ENCODE peak calls at places on chromosome 13, in ten cellular contexts. One of them, this sample, is unnamed.

GRCh38 chr13:59888408-59888807 is 275.3 kb downstream of the DIAPH3 start:
- DNase-seq in body of pancreas: no peak
- DNase-seq in left lung: no peak
- DNase-seq in heart right ventricle: no peak
- DNase-seq in pancreas: no peak
- DNase-seq in sigmoid colon: no peak
- DNase-seq in PC-9: no peak
- DNase-seq in tibial artery: no peak
- DNase-seq in upper lobe of left lung: no peak
- DNase-seq in kidney: no peak
- DNase-seq in this sample: no peak

GRCh38 chr13:26011996-26012688 is 39.7 kb downstream of the SHISA2 start:
- DNase-seq in body of pancreas: no peak
- DNase-seq in left lung: peak; percentile 47
- DNase-seq in heart right ventricle: no peak
- DNase-seq in pancreas: no peak
- DNase-seq in sigmoid colon: no peak
- DNase-seq in PC-9: no peak
- DNase-seq in tibial artery: no peak
- DNase-seq in upper lobe of left lung: peak; percentile 79
- DNase-seq in kidney: peak; percentile 86
- DNase-seq in this sample: no peak

GRCh38 chr13:75256922-75257321 is 225.0 kb downstream of the TBC1D4 start:
- DNase-seq in body of pancreas: no peak
- DNase-seq in left lung: no peak
- DNase-seq in heart right ventricle: no peak
- DNase-seq in pancreas: no peak
- DNase-seq in sigmoid colon: no peak
- DNase-seq in PC-9: peak; percentile 43
- DNase-seq in tibial artery: no peak
- DNase-seq in upper lobe of left lung: no peak
- DNase-seq in kidney: no peak
- DNase-seq in this sample: no peak

GRCh38 chr13:94813920-94814500 is 101.7 kb upstream of the SOX21 start:
- DNase-seq in body of pancreas: no peak
- DNase-seq in left lung: no peak
- DNase-seq in heart right ventricle: no peak
- DNase-seq in pancreas: no peak
- DNase-seq in sigmoid colon: no peak
- DNase-seq in PC-9: no peak
- DNase-seq in tibial artery: no peak
- DNase-seq in upper lobe of left lung: no peak
- DNase-seq in kidney: no peak
- DNase-seq in this sample: no peak

GRCh38 chr13:42094641-42095040 is 46.2 kb downstream of the DGKH start:
- DNase-seq in body of pancreas: no peak
- DNase-seq in left lung: no peak
- DNase-seq in heart right ventricle: no peak
- DNase-seq in pancreas: no peak
- DNase-seq in sigmoid colon: no peak
- DNase-seq in PC-9: no peak
- DNase-seq in tibial artery: no peak
- DNase-seq in upper lobe of left lung: no peak
- DNase-seq in kidney: no peak
- DNase-seq in this sample: no peak

GRCh38 chr13:40385858-40386180 is 280.6 kb downstream of the FOXO1 start:
- DNase-seq in body of pancreas: no peak
- DNase-seq in left lung: no peak
- DNase-seq in heart right ventricle: no peak
- DNase-seq in pancreas: no peak
- DNase-seq in sigmoid colon: no peak
- DNase-seq in PC-9: no peak
- DNase-seq in tibial artery: no peak
- DNase-seq in upper lobe of left lung: no peak
- DNase-seq in kidney: no peak
- DNase-seq in this sample: no peak

GRCh38 chr13:89695343-89696257 is 1651.9 kb upstream of the MIR17HG start:
- DNase-seq in body of pancreas: peak; percentile 31
- DNase-seq in left lung: no peak
- DNase-seq in heart right ventricle: peak; percentile 13
- DNase-seq in pancreas: no peak
- DNase-seq in sigmoid colon: no peak
- DNase-seq in PC-9: no peak
- DNase-seq in tibial artery: no peak
- DNase-seq in upper lobe of left lung: no peak
- DNase-seq in kidney: no peak
- DNase-seq in this sample: no peak

GRCh38 chr13:66896933-66897332 is 333.2 kb downstream of the PCDH9 start:
- DNase-seq in body of pancreas: no peak
- DNase-seq in left lung: no peak
- DNase-seq in heart right ventricle: no peak
- DNase-seq in pancreas: no peak
- DNase-seq in sigmoid colon: no peak
- DNase-seq in PC-9: no peak
- DNase-seq in tibial artery: no peak
- DNase-seq in upper lobe of left lung: no peak
- DNase-seq in kidney: no peak
- DNase-seq in this sample: no peak

GRCh38 chr13:50635504-50635903 is 208.0 kb downstream of the DLEU7 start:
- DNase-seq in body of pancreas: peak; percentile 13
- DNase-seq in left lung: peak; percentile 58
- DNase-seq in heart right ventricle: peak; percentile 39
- DNase-seq in pancreas: no peak
- DNase-seq in sigmoid colon: peak; percentile 69
- DNase-seq in PC-9: no peak
- DNase-seq in tibial artery: peak; percentile 65
- DNase-seq in upper lobe of left lung: no peak
- DNase-seq in kidney: no peak
- DNase-seq in this sample: no peak

GRCh38 chr13:50126378-50127016 is 111.3 kb downstream of the KCNRG start:
- DNase-seq in body of pancreas: no peak
- DNase-seq in left lung: no peak
- DNase-seq in heart right ventricle: no peak
- DNase-seq in pancreas: no peak
- DNase-seq in sigmoid colon: no peak
- DNase-seq in PC-9: peak; percentile 58
- DNase-seq in tibial artery: no peak
- DNase-seq in upper lobe of left lung: peak; percentile 47
- DNase-seq in kidney: peak; percentile 68
- DNase-seq in this sample: no peak

GRCh38 chr13:66102864-66103263 is 1127.3 kb downstream of the PCDH9 start:
- DNase-seq in body of pancreas: no peak
- DNase-seq in left lung: no peak
- DNase-seq in heart right ventricle: no peak
- DNase-seq in pancreas: no peak
- DNase-seq in sigmoid colon: no peak
- DNase-seq in PC-9: no peak
- DNase-seq in tibial artery: no peak
- DNase-seq in upper lobe of left lung: no peak
- DNase-seq in kidney: no peak
- DNase-seq in this sample: no peak

GRCh38 chr13:102309110-102309509 is 92.7 kb downstream of the FGF14 start:
- DNase-seq in body of pancreas: no peak
- DNase-seq in left lung: no peak
- DNase-seq in heart right ventricle: no peak
- DNase-seq in pancreas: no peak
- DNase-seq in sigmoid colon: no peak
- DNase-seq in PC-9: no peak
- DNase-seq in tibial artery: no peak
- DNase-seq in upper lobe of left lung: no peak
- DNase-seq in kidney: no peak
- DNase-seq in this sample: no peak

GRCh38 chr13:109301711-109302110 is 484.7 kb downstream of the IRS2 start:
- DNase-seq in body of pancreas: no peak
- DNase-seq in left lung: no peak
- DNase-seq in heart right ventricle: no peak
- DNase-seq in pancreas: no peak
- DNase-seq in sigmoid colon: no peak
- DNase-seq in PC-9: no peak
- DNase-seq in tibial artery: no peak
- DNase-seq in upper lobe of left lung: no peak
- DNase-seq in kidney: no peak
- DNase-seq in this sample: no peak
- TF ChIP-seq CTCF in body of pancreas: no peak
- TF ChIP-seq CTCF in left lung: no peak
- TF ChIP-seq CTCF in heart right ventricle: no peak
- TF ChIP-seq CTCF in pancreas: no peak
- TF ChIP-seq CTCF in sigmoid colon: no peak
- TF ChIP-seq CTCF in PC-9: no peak
- TF ChIP-seq CTCF in tibial artery: no peak
- TF ChIP-seq CTCF in upper lobe of left lung: no peak
- TF ChIP-seq CTCF in kidney: no peak
- TF ChIP-seq CTCF in this sample: no peak

GRCh38 chr13:18948012-18948663 is 233.5 kb downstream of the TUBA3C start:
- DNase-seq in body of pancreas: no peak
- DNase-seq in left lung: no peak
- DNase-seq in heart right ventricle: no peak
- DNase-seq in pancreas: no peak
- DNase-seq in sigmoid colon: no peak
- DNase-seq in PC-9: no peak
- DNase-seq in tibial artery: no peak
- DNase-seq in upper lobe of left lung: peak; percentile 26
- DNase-seq in kidney: no peak
- DNase-seq in this sample: no peak

GRCh38 chr13:18946738-18947137 is 234.9 kb downstream of the TUBA3C start:
- DNase-seq in body of pancreas: no peak
- DNase-seq in left lung: no peak
- DNase-seq in heart right ventricle: no peak
- DNase-seq in pancreas: no peak
- DNase-seq in sigmoid colon: no peak
- DNase-seq in PC-9: no peak
- DNase-seq in tibial artery: no peak
- DNase-seq in upper lobe of left lung: peak; percentile 38
- DNase-seq in kidney: peak; percentile 48
- DNase-seq in this sample: no peak

GRCh38 chr13:18948664-18949488 is 232.7 kb downstream of the TUBA3C start:
- DNase-seq in body of pancreas: no peak
- DNase-seq in left lung: no peak
- DNase-seq in heart right ventricle: no peak
- DNase-seq in pancreas: no peak
- DNase-seq in sigmoid colon: no peak
- DNase-seq in PC-9: no peak
- DNase-seq in tibial artery: no peak
- DNase-seq in upper lobe of left lung: peak; percentile 51
- DNase-seq in kidney: peak; percentile 49
- DNase-seq in this sample: no peak

GRCh38 chr13:18949489-18949761 is 232.2 kb downstream of the TUBA3C start:
- DNase-seq in body of pancreas: no peak
- DNase-seq in left lung: no peak
- DNase-seq in heart right ventricle: no peak
- DNase-seq in pancreas: peak; percentile 45
- DNase-seq in sigmoid colon: no peak
- DNase-seq in PC-9: no peak
- DNase-seq in tibial artery: no peak
- DNase-seq in upper lobe of left lung: no peak
- DNase-seq in kidney: no peak
- DNase-seq in this sample: no peak

DNA sequence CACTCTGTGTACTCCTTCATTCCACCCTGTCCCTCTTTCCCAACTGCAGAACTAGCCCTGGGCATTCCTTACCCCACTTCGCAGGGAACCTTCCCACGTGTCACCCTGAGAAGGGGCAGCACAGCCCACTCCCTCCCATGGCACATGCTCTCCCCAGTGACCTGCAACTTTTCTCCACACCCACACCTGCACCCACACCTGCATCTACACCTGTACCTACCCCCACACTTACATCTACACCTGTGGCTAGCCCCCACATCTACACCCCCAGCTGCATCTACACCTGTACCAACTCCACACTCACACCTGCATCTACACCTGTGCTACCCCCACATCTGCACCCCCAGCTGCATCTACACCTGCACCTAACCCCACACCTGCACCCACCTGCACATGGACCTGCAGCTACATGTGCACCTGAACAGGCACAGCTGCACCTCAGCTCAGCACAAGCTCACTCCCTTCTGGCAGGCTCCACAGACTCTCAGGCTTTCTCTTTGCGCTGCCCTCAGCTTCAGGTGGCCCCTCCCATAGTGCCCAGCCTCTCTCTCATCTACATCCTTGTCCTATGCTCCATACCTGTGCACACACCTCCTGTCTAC is 234.1 kb downstream of the TUBA3C start:
- DNase-seq in body of pancreas: no peak
- DNase-seq in left lung: no peak
- DNase-seq in heart right ventricle: no peak
- DNase-seq in pancreas: no peak
- DNase-seq in sigmoid colon: no peak
- DNase-seq in PC-9: no peak
- DNase-seq in tibial artery: no peak
- DNase-seq in upper lobe of left lung: no peak
- DNase-seq in kidney: no peak
- DNase-seq in this sample: no peak
- H3K4me3 ChIP-seq in body of pancreas: no peak overlapping the region
- H3K4me3 ChIP-seq in left lung: no peak overlapping the region
- H3K4me3 ChIP-seq in heart right ventricle: no peak overlapping the region
- H3K4me3 ChIP-seq in pancreas: no peak overlapping the region
- H3K4me3 ChIP-seq in sigmoid colon: no peak overlapping the region
- H3K4me3 ChIP-seq in PC-9: no peak overlapping the region
- H3K4me3 ChIP-seq in tibial artery: no peak overlapping the region
- H3K4me3 ChIP-seq in upper lobe of left lung: no peak overlapping the region
- H3K4me3 ChIP-seq in kidney: no peak overlapping the region
- H3K4me3 ChIP-seq in this sample: no peak overlapping the region

GRCh38 chr13:99383946-99384345 is 76.7 kb upstream of the GPR183 start:
- DNase-seq in body of pancreas: no peak
- DNase-seq in left lung: no peak
- DNase-seq in heart right ventricle: no peak
- DNase-seq in pancreas: no peak
- DNase-seq in sigmoid colon: no peak
- DNase-seq in PC-9: no peak
- DNase-seq in tibial artery: no peak
- DNase-seq in upper lobe of left lung: no peak
- DNase-seq in kidney: no peak
- DNase-seq in this sample: no peak
- H3K4me1 ChIP-seq in body of pancreas: no peaks in the 10 kb centered on the region
- H3K4me1 ChIP-seq in left lung: no peaks in the 10 kb centered on the region
- H3K4me1 ChIP-seq in heart right ventricle: no peaks in the 10 kb centered on the region
- H3K4me1 ChIP-seq in pancreas: no peaks in the 10 kb centered on the region
- H3K4me1 ChIP-seq in sigmoid colon: no peaks in the 10 kb centered on the region
- H3K4me1 ChIP-seq in PC-9: no peaks in the 10 kb centered on the region
- H3K4me1 ChIP-seq in tibial artery: no peaks in the 10 kb centered on the region
- H3K4me1 ChIP-seq in upper lobe of left lung: no peaks in the 10 kb centered on the region
- H3K4me1 ChIP-seq in kidney: peaks cover 2% of the 10 kb centered on the region
- H3K4me1 ChIP-seq in this sample: no peaks in the 10 kb centered on the region

DNA sequence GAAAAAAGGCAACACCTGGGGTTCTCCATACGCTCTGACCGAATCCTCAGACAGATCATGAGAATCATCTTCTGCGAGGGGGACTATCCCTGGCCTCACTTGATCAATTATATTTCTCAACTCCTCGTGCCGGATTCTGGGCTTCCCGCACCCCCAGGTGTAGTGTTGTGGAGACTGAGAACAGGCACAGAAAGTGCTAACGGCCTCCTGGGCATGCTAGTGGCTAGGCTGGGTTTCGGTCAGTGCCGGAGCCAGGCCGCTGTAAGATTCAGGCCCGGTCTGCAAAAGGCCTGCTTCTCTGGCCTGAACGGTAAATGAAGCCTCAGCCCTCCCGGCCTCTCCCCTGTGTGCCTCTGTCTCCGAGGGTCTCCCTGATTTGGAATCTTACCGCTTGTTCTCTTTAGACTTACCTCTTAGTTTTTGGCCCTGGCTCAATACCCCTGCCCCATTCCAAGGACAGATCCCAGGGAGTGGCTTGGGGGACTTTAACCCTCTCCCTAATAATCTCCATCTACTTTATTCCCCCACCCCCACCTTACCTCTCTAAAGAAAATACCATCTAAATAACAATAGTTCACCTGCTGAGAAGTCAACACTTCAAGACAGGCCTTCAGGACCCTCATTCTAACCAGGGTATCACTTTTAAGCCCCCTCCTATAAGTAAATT is 79.0 kb upstream of the MEDAG start:
- DNase-seq in body of pancreas: no peak
- DNase-seq in left lung: no peak
- DNase-seq in heart right ventricle: no peak
- DNase-seq in pancreas: no peak
- DNase-seq in sigmoid colon: no peak
- DNase-seq in PC-9: no peak
- DNase-seq in tibial artery: no peak
- DNase-seq in upper lobe of left lung: no peak
- DNase-seq in kidney: no peak
- DNase-seq in this sample: no peak
- TF ChIP-seq CTCF in body of pancreas: no peak
- TF ChIP-seq CTCF in left lung: no peak
- TF ChIP-seq CTCF in heart right ventricle: no peak
- TF ChIP-seq CTCF in pancreas: no peak
- TF ChIP-seq CTCF in sigmoid colon: no peak
- TF ChIP-seq CTCF in PC-9: no peak
- TF ChIP-seq CTCF in tibial artery: no peak
- TF ChIP-seq CTCF in upper lobe of left lung: no peak
- TF ChIP-seq CTCF in kidney: no peak
- TF ChIP-seq CTCF in this sample: no peak

This sample was measured in psoas muscle.